ENCODE peak calls at places on chromosomes 2 and 18, in four cellular contexts. One of them, this sample, is unnamed.

GRCh38 chr2:143528021-143528420 is 398.8 kb downstream of the ARHGAP15 start:
- DNase-seq in fibroblast of pulmonary artery: no peak
- DNase-seq in K562: no peak
- DNase-seq in choroid plexus epithelial cell: no peak
- DNase-seq in this sample: no peak

GRCh38 chr2:113255140-113256070 is 23.3 kb downstream of the PAX8 start:
- DNase-seq in fibroblast of pulmonary artery: peak
- DNase-seq in K562: no peak
- DNase-seq in choroid plexus epithelial cell: peak
- DNase-seq in this sample: no peak

GRCh38 chr2:16656784-16657391 is 8.7 kb downstream of the CYRIA start:
- DNase-seq in fibroblast of pulmonary artery: no peak
- DNase-seq in K562: no peak
- DNase-seq in choroid plexus epithelial cell: peak
- DNase-seq in this sample: peak

GRCh38 chr2:185689906-185690539 is 48.6 kb upstream of the FSIP2 start:
- DNase-seq in fibroblast of pulmonary artery: no peak
- DNase-seq in K562: no peak
- DNase-seq in choroid plexus epithelial cell: peak
- DNase-seq in this sample: no peak

GRCh38 chr2:145984541-145984940 is 1464.6 kb upstream of the ZEB2 start:
- DNase-seq in fibroblast of pulmonary artery: peak
- DNase-seq in K562: no peak
- DNase-seq in choroid plexus epithelial cell: peak
- DNase-seq in this sample: no peak

GRCh38 chr2:65076345-65076710 is 20.1 kb downstream of the CEP68 start:
- DNase-seq in fibroblast of pulmonary artery: peak
- DNase-seq in K562: no peak
- DNase-seq in choroid plexus epithelial cell: peak
- DNase-seq in this sample: no peak

GRCh38 chr2:160375802-160376469 is 117.7 kb downstream of the RBMS1 start:
- DNase-seq in fibroblast of pulmonary artery: peak
- DNase-seq in K562: no peak
- DNase-seq in choroid plexus epithelial cell: peak
- DNase-seq in this sample: no peak

GRCh38 chr2:68737717-68738116 is 3.1 kb downstream of the ARHGAP25 start:
- DNase-seq in fibroblast of pulmonary artery: no peak
- DNase-seq in K562: no peak
- DNase-seq in choroid plexus epithelial cell: peak
- DNase-seq in this sample: no peak

GRCh38 chr2:62505109-62505508 is 886 bp downstream of the TMEM17 start:
- DNase-seq in fibroblast of pulmonary artery: no peak
- DNase-seq in K562: peak
- DNase-seq in choroid plexus epithelial cell: peak
- DNase-seq in this sample: no peak

GRCh38 chr2:199339826-199340605 is 117.7 kb downstream of the SATB2 start:
- DNase-seq in fibroblast of pulmonary artery: peak
- DNase-seq in K562: no peak
- DNase-seq in choroid plexus epithelial cell: no peak
- DNase-seq in this sample: no peak

GRCh38 chr2:4898706-4899105 is 793.5 kb upstream of the SOX11 start:
- DNase-seq in fibroblast of pulmonary artery: peak
- DNase-seq in K562: no peak
- DNase-seq in choroid plexus epithelial cell: peak
- DNase-seq in this sample: no peak

GRCh38 chr2:85259101-85259590 is 68.6 kb downstream of the TGOLN2 start:
- DNase-seq in fibroblast of pulmonary artery: peak
- DNase-seq in K562: no peak
- DNase-seq in choroid plexus epithelial cell: peak
- DNase-seq in this sample: no peak

GRCh38 chr2:221787561-221787960 is 215.5 kb upstream of the EPHA4 start:
- DNase-seq in fibroblast of pulmonary artery: no peak
- DNase-seq in K562: no peak
- DNase-seq in choroid plexus epithelial cell: no peak
- DNase-seq in this sample: no peak

GRCh38 chr18:8701546-8702118 is 3.7 kb upstream of the MTCL1 start:
- DNase-seq in fibroblast of pulmonary artery: peak
- DNase-seq in K562: no peak
- DNase-seq in choroid plexus epithelial cell: peak
- DNase-seq in this sample: no peak

GRCh38 chr2:129404000-129404700 is 575.3 kb upstream of the RAB6C start:
- DNase-seq in fibroblast of pulmonary artery: no peak
- DNase-seq in K562: no peak
- DNase-seq in choroid plexus epithelial cell: no peak
- DNase-seq in this sample: no peak

GRCh38 chr2:168977608-168978007 is 53.5 kb downstream of the ABCB11 start:
- DNase-seq in fibroblast of pulmonary artery: no peak
- DNase-seq in K562: no peak
- DNase-seq in choroid plexus epithelial cell: no peak
- DNase-seq in this sample: no peak

GRCh38 chr2:28389399-28390240 is 3.0 kb upstream of the FOSL2 start:
- DNase-seq in fibroblast of pulmonary artery: no peak
- DNase-seq in K562: peak
- DNase-seq in choroid plexus epithelial cell: peak
- DNase-seq in this sample: no peak

GRCh38 chr18:46298511-46298910 is 194.3 kb downstream of the HAUS1 start:
- DNase-seq in fibroblast of pulmonary artery: no peak
- DNase-seq in K562: no peak
- DNase-seq in choroid plexus epithelial cell: no peak
- DNase-seq in this sample: no peak

DNA sequence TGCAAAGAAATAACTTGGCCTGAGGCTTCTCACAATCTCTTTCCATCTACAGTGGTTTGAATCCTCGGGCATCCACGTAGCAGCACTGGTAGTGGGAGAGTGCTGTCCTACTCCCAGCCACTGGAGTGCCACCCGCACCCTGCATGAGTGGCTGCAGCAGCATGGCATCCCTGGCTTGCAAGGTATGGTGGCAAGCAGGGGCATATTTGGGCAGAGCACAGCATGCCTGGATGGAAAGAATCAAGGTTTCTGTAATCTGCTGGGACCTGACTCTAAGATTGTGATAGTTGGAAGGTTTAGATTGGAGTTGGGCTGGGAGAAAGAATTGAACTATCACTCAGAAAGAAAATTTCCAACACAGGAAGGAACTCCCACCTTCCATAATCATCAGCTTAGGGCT is 4.0 kb downstream of the CAD start:
- DNase-seq in fibroblast of pulmonary artery: no peak
- DNase-seq in K562: no peak
- DNase-seq in choroid plexus epithelial cell: no peak
- DNase-seq in this sample: no peak
- TF ChIP-seq CTCF in fibroblast of pulmonary artery: no peak
- TF ChIP-seq CTCF in K562: no peak
- TF ChIP-seq CTCF in choroid plexus epithelial cell: no peak
- TF ChIP-seq CTCF in this sample: no peak

DNA sequence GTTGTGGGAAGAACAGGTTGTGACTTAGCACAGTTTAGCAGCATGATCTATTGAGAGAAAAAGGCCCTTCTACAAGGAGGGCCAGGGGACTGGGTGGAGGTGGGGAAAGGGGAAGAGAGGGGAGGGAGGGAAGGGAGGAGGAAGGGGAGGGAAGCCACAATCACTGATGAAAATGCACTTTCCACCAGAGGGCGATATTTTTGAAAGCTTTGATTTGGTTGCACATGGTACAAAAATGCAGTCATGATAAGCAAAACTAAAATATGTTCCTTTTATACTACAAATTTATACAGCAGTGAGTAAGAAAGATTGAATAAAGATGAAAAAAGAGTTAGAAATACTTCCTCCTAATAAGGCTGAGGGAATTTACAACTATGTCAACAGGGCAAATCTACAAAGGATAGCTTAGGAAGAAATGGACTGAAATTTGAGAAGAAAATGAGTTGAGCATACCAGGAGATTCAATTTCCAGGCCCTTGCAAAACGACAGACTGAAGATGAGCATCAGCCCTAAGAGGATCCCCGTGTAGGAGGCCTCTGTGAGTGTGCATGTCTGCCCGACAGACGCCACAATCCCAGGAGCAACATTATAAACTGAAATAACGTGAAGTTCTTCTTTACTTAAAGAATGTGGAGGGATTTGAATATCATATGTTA is 17.2 kb downstream of the SH3YL1 start:
- DNase-seq in fibroblast of pulmonary artery: peak
- DNase-seq in K562: peak
- DNase-seq in choroid plexus epithelial cell: peak
- DNase-seq in this sample: no peak
- TF ChIP-seq CTCF in fibroblast of pulmonary artery: peak
- TF ChIP-seq CTCF in K562: peak
- TF ChIP-seq CTCF in choroid plexus epithelial cell: peak
- TF ChIP-seq CTCF in this sample: peak

DNA sequence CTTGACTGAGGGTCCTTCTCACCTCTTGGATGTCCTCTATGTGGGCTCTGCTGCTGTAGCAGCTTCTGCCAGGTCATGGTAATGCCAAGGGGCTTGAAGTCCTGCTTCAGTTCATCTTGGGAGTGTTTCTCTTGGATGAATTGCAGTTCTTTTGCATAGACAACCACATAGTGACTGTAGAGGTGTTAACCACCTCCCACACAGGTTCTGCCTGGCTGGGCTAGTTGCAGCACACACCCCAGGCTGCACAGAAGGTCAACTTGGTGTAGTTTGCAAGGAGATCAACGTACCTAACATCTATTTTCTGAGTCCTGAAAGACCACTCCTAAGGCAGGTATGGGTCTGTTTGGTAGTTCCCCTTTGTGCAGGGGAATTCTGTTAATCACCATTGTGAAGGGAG is 108.1 kb downstream of the ADCYAP1 start:
- DNase-seq in fibroblast of pulmonary artery: no peak
- DNase-seq in K562: no peak
- DNase-seq in choroid plexus epithelial cell: no peak
- DNase-seq in this sample: no peak
- TF ChIP-seq CTCF in fibroblast of pulmonary artery: no peak
- TF ChIP-seq CTCF in K562: no peak
- TF ChIP-seq CTCF in choroid plexus epithelial cell: no peak
- TF ChIP-seq CTCF in this sample: no peak

GRCh38 chr2:176646033-176646615 is 376.9 kb downstream of the MTX2 start:
- DNase-seq in fibroblast of pulmonary artery: no peak
- DNase-seq in K562: no peak
- DNase-seq in choroid plexus epithelial cell: no peak
- DNase-seq in this sample: no peak
- TF ChIP-seq CTCF in fibroblast of pulmonary artery: no peak
- TF ChIP-seq CTCF in K562: no peak
- TF ChIP-seq CTCF in choroid plexus epithelial cell: no peak
- TF ChIP-seq CTCF in this sample: no peak

GRCh38 chr2:206085742-206086445 is at the start of gene INO80D:
- DNase-seq in fibroblast of pulmonary artery: peak
- DNase-seq in K562: peak
- DNase-seq in choroid plexus epithelial cell: peak
- DNase-seq in this sample: peak
- TF ChIP-seq CTCF in fibroblast of pulmonary artery: peak
- TF ChIP-seq CTCF in K562: peak
- TF ChIP-seq CTCF in choroid plexus epithelial cell: peak
- TF ChIP-seq CTCF in this sample: peak

DNA sequence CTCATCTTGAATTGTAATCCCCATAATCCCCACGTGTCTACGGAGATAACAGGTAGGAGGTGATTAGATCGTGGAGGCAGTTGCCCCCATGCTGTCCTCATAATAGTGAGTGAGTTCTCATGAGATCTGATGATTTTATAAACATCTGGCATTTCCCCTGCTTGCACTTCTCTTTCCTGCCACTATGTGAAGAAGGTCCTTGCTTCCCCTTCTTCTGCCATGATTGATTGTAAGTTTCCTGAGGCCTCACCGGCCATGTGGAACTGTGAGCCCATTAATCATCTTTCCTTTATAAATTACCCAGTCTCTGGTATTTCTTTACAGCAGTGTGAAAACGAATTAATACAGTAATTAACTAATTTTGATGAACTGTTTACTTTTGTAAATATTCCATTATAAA is 582.5 kb downstream of the TSN start:
- DNase-seq in fibroblast of pulmonary artery: no peak
- DNase-seq in K562: no peak
- DNase-seq in choroid plexus epithelial cell: no peak
- DNase-seq in this sample: no peak
- TF ChIP-seq CTCF in fibroblast of pulmonary artery: no peak
- TF ChIP-seq CTCF in K562: no peak
- TF ChIP-seq CTCF in choroid plexus epithelial cell: no peak
- TF ChIP-seq CTCF in this sample: no peak

GRCh38 chr18:55382277-55382805 is 205.7 kb downstream of the TCF4 start:
- DNase-seq in fibroblast of pulmonary artery: no peak
- DNase-seq in K562: no peak
- DNase-seq in choroid plexus epithelial cell: no peak
- DNase-seq in this sample: no peak

GRCh38 chr18:55385770-55386169 is 202.2 kb downstream of the TCF4 start:
- DNase-seq in fibroblast of pulmonary artery: no peak
- DNase-seq in K562: no peak
- DNase-seq in choroid plexus epithelial cell: no peak
- DNase-seq in this sample: no peak

GRCh38 chr18:55386545-55386944 is 201.4 kb downstream of the TCF4 start:
- DNase-seq in fibroblast of pulmonary artery: no peak
- DNase-seq in K562: peak
- DNase-seq in choroid plexus epithelial cell: no peak
- DNase-seq in this sample: no peak

GRCh38 chr18:55384115-55384514 is 203.9 kb downstream of the TCF4 start:
- DNase-seq in fibroblast of pulmonary artery: no peak
- DNase-seq in K562: no peak
- DNase-seq in choroid plexus epithelial cell: no peak
- DNase-seq in this sample: no peak

DNA sequence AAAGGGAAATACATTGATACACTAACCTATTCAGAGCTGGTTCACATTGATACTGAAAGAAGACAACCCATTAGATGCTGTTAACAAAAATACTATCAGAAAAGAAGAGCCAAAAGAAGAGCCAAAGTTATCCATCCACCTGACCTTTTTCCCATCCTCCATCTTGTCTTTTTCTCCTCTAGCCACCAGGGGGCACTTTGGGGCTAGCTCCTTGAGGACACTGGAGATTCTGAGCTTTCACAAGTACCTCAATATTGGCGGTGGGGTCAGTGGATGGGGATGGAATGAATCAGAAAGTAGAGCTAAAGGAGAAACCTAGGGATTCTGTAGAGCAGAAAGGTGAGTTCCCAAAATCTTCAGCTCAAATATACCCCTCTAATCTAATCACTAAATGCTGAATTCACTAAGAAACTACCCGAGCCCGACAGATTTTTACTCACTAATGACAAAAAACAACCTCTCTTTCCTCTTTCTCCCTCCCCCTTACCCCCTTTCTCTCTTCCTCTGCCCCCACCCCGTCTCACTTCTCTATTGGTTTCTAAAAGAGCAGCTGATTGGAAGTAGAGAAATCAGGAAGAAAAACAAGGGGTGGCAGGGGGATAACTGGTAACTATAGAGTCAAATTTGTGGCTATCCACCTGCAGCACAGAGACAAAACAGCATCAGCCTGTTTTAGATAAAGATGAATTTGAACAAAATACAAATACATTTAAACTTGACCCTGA is 203.3 kb downstream of the TCF4 start:
- DNase-seq in fibroblast of pulmonary artery: peak
- DNase-seq in K562: peak
- DNase-seq in choroid plexus epithelial cell: peak
- DNase-seq in this sample: peak
- TF ChIP-seq CTCF in fibroblast of pulmonary artery: peak
- TF ChIP-seq CTCF in K562: peak
- TF ChIP-seq CTCF in choroid plexus epithelial cell: peak
- TF ChIP-seq CTCF in this sample: peak

GRCh38 chr18:31942999-31943894 is at the start of gene TRAPPC8:
- DNase-seq in fibroblast of pulmonary artery: peak
- DNase-seq in K562: peak
- DNase-seq in choroid plexus epithelial cell: peak
- DNase-seq in this sample: peak
- TF ChIP-seq CTCF in fibroblast of pulmonary artery: no peak
- TF ChIP-seq CTCF in K562: peak
- TF ChIP-seq CTCF in choroid plexus epithelial cell: peak
- TF ChIP-seq CTCF in this sample: peak

This sample was measured in GM13976.